ENCODE peak calls at places on chromosomes 4 and X, in six cellular contexts. Q is right lobe of liver, D is fibroblast of lung, C is transverse colon, L is cardiac fibroblast, G is GM12864. A is an unnamed sample.

GRCh38 chrX:122945328-122945727 is 238.8 kb upstream of the GRIA3 start:
- DNase-seq in C (no peak), Q (no peak), G (no peak), D (no peak), L (no peak), A (no peak)

GRCh38 chr4:81601270-81601694 is 129.6 kb upstream of the RASGEF1B start:
- DNase-seq in C (no peak), L (peak), Q (no peak), G (no peak), D (peak), A (no peak)

GRCh38 chrX:38732866-38733265 is 68.4 kb upstream of the MID1IP1 start:
- DNase-seq in Q (no peak), D (no peak), L (no peak), G (no peak), C (no peak), A (no peak)

GRCh38 chrX:107766470-107767140 is 9.0 kb downstream of the TSC22D3 start:
- DNase-seq in D (peak), L (peak), C (peak), G (no peak), Q (no peak), A (peak)

GRCh38 chr4:103497692-103498091 is 222.1 kb downstream of the TACR3 start:
- DNase-seq in Q (no peak), C (no peak), D (no peak), G (no peak), L (no peak), A (no peak)

GRCh38 chr4:75306496-75306895 is 207.7 kb downstream of the RCHY1 start:
- DNase-seq in D (no peak), L (no peak), G (no peak), C (no peak), Q (no peak), A (no peak)

GRCh38 chrX:21509912-21510311 is 135.7 kb downstream of the CNKSR2 start:
- DNase-seq in C (no peak), G (no peak), Q (no peak), D (peak), L (no peak), A (no peak)

GRCh38 chr4:153079824-153080486 is 124.3 kb upstream of the TRIM2 start:
- DNase-seq in C (no peak), L (no peak), D (no peak), Q (no peak), G (no peak), A (no peak)

GRCh38 chr4:7393491-7394183 is 41.1 kb downstream of the PSAPL1 start:
- DNase-seq in Q (no peak), G (no peak), L (no peak), C (no peak), D (no peak), A (no peak)

GRCh38 chr4:107809236-107809635 is 15.5 kb upstream of the SGMS2 start:
- DNase-seq in Q (no peak), L (no peak), G (no peak), D (no peak), C (no peak), A (no peak)

GRCh38 chrX:154727418-154728323 is 23.2 kb downstream of the GAB3 start:
- DNase-seq in Q (peak), G (no peak), L (peak), C (peak), D (peak), A (peak)

GRCh38 chrX:9473708-9474107 is 8.8 kb downstream of the TBL1X start:
- DNase-seq in D (no peak), G (no peak), L (no peak), Q (no peak), C (no peak), A (no peak)

A was measured in fibroblast of gingiva.